ENCODE peak calls at places on chromosomes 5 and 9, in eight cellular contexts. One of them, this sample, is unnamed. For H3K36me3, the result is how much of the 10 kb centered on the place peaks cover.

GRCh38 chr5:176647870-176648466 is 684 bp downstream of the TSPAN17 start:
- DNase-seq in spleen: peak
- DNase-seq in mammary epithelial cell: peak
- DNase-seq in left ventricle myocardium inferior: peak
- DNase-seq in CD8-positive, alpha-beta memory T cell: peak
- DNase-seq in lower lobe of right lung: peak
- DNase-seq in esophagus squamous epithelium: no peak
- DNase-seq in fibroblast of lung: peak
- DNase-seq in this sample: peak

GRCh38 chr5:171808951-171809350 is 23.3 kb downstream of the SMIM23 start:
- DNase-seq in fibroblast of lung: peak
- DNase-seq in mammary epithelial cell: peak
- DNase-seq in spleen: peak
- DNase-seq in lower lobe of right lung: no peak
- DNase-seq in esophagus squamous epithelium: no peak
- DNase-seq in CD8-positive, alpha-beta memory T cell: no peak
- DNase-seq in left ventricle myocardium inferior: no peak
- DNase-seq in this sample: no peak

GRCh38 chr5:168092786-168093185 is 198.7 kb upstream of the WWC1 start:
- DNase-seq in left ventricle myocardium inferior: no peak
- DNase-seq in esophagus squamous epithelium: no peak
- DNase-seq in spleen: no peak
- DNase-seq in mammary epithelial cell: no peak
- DNase-seq in lower lobe of right lung: no peak
- DNase-seq in fibroblast of lung: no peak
- DNase-seq in CD8-positive, alpha-beta memory T cell: no peak
- DNase-seq in this sample: no peak

GRCh38 chr9:131617611-131618010 is 72.3 kb downstream of the PRRT1B start:
- DNase-seq in fibroblast of lung: no peak
- DNase-seq in CD8-positive, alpha-beta memory T cell: no peak
- DNase-seq in esophagus squamous epithelium: no peak
- DNase-seq in lower lobe of right lung: no peak
- DNase-seq in left ventricle myocardium inferior: no peak
- DNase-seq in spleen: no peak
- DNase-seq in mammary epithelial cell: no peak
- DNase-seq in this sample: no peak

GRCh38 chr9:137077010-137077747 is at the start of gene UAP1L1:
- DNase-seq in left ventricle myocardium inferior: peak
- DNase-seq in fibroblast of lung: peak
- DNase-seq in spleen: peak
- DNase-seq in CD8-positive, alpha-beta memory T cell: peak
- DNase-seq in mammary epithelial cell: no peak
- DNase-seq in esophagus squamous epithelium: no peak
- DNase-seq in lower lobe of right lung: peak
- DNase-seq in this sample: peak

GRCh38 chr5:149771216-149771973 is 41.3 kb downstream of the PPARGC1B start:
- DNase-seq in esophagus squamous epithelium: no peak
- DNase-seq in left ventricle myocardium inferior: peak
- DNase-seq in mammary epithelial cell: no peak
- DNase-seq in spleen: peak
- DNase-seq in lower lobe of right lung: no peak
- DNase-seq in fibroblast of lung: no peak
- DNase-seq in CD8-positive, alpha-beta memory T cell: no peak
- DNase-seq in this sample: no peak

GRCh38 chr9:134297082-134297415 is 29.2 kb upstream of the RXRA start:
- DNase-seq in spleen: peak
- DNase-seq in left ventricle myocardium inferior: peak
- DNase-seq in CD8-positive, alpha-beta memory T cell: no peak
- DNase-seq in lower lobe of right lung: no peak
- DNase-seq in fibroblast of lung: no peak
- DNase-seq in esophagus squamous epithelium: no peak
- DNase-seq in mammary epithelial cell: no peak
- DNase-seq in this sample: no peak

GRCh38 chr5:147051193-147051592 is 172.6 kb upstream of the PPP2R2B start:
- DNase-seq in lower lobe of right lung: no peak
- DNase-seq in mammary epithelial cell: peak
- DNase-seq in left ventricle myocardium inferior: no peak
- DNase-seq in spleen: no peak
- DNase-seq in CD8-positive, alpha-beta memory T cell: no peak
- DNase-seq in fibroblast of lung: peak
- DNase-seq in esophagus squamous epithelium: no peak
- DNase-seq in this sample: no peak

GRCh38 chr9:82031538-82032280 is 43.1 kb downstream of the SPATA31D1 start:
- DNase-seq in CD8-positive, alpha-beta memory T cell: no peak
- DNase-seq in esophagus squamous epithelium: no peak
- DNase-seq in fibroblast of lung: peak
- DNase-seq in mammary epithelial cell: peak
- DNase-seq in lower lobe of right lung: no peak
- DNase-seq in spleen: no peak
- DNase-seq in left ventricle myocardium inferior: peak
- DNase-seq in this sample: peak

GRCh38 chr5:137075163-137075970 is 423.8 kb downstream of the SPOCK1 start:
- DNase-seq in CD8-positive, alpha-beta memory T cell: no peak
- DNase-seq in spleen: no peak
- DNase-seq in lower lobe of right lung: peak
- DNase-seq in left ventricle myocardium inferior: peak
- DNase-seq in mammary epithelial cell: peak
- DNase-seq in fibroblast of lung: peak
- DNase-seq in esophagus squamous epithelium: no peak
- DNase-seq in this sample: peak

GRCh38 chr5:131986161-131986912 is 25.1 kb downstream of the ACSL6 start:
- DNase-seq in mammary epithelial cell: no peak
- DNase-seq in spleen: peak
- DNase-seq in fibroblast of lung: no peak
- DNase-seq in left ventricle myocardium inferior: no peak
- DNase-seq in esophagus squamous epithelium: no peak
- DNase-seq in lower lobe of right lung: peak
- DNase-seq in CD8-positive, alpha-beta memory T cell: no peak
- DNase-seq in this sample: no peak

GRCh38 chr9:76652894-76653293 is 111.3 kb upstream of the PCA3 start:
- DNase-seq in spleen: peak
- DNase-seq in esophagus squamous epithelium: no peak
- DNase-seq in fibroblast of lung: peak
- DNase-seq in mammary epithelial cell: no peak
- DNase-seq in lower lobe of right lung: no peak
- DNase-seq in left ventricle myocardium inferior: no peak
- DNase-seq in CD8-positive, alpha-beta memory T cell: no peak
- DNase-seq in this sample: no peak

GRCh38 chr9:129482521-129483466 is 138.1 kb downstream of the C9orf50 start:
- DNase-seq in left ventricle myocardium inferior: peak
- DNase-seq in esophagus squamous epithelium: no peak
- DNase-seq in mammary epithelial cell: peak
- DNase-seq in lower lobe of right lung: peak
- DNase-seq in spleen: peak
- DNase-seq in CD8-positive, alpha-beta memory T cell: no peak
- DNase-seq in fibroblast of lung: peak
- DNase-seq in this sample: peak

GRCh38 chr9:103319979-103320378 is 324.8 kb downstream of the CYLC2 start:
- DNase-seq in esophagus squamous epithelium: no peak
- DNase-seq in left ventricle myocardium inferior: no peak
- DNase-seq in mammary epithelial cell: no peak
- DNase-seq in fibroblast of lung: no peak
- DNase-seq in CD8-positive, alpha-beta memory T cell: no peak
- DNase-seq in lower lobe of right lung: no peak
- DNase-seq in spleen: no peak
- DNase-seq in this sample: no peak

GRCh38 chr5:74865293-74865798 is 841 bp downstream of the FAM169A start:
- DNase-seq in mammary epithelial cell: no peak
- DNase-seq in lower lobe of right lung: no peak
- DNase-seq in fibroblast of lung: no peak
- DNase-seq in left ventricle myocardium inferior: no peak
- DNase-seq in CD8-positive, alpha-beta memory T cell: no peak
- DNase-seq in esophagus squamous epithelium: no peak
- DNase-seq in spleen: no peak
- DNase-seq in this sample: no peak

GRCh38 chr5:42991477-42992034 is 48.6 kb downstream of the ANXA2R start:
- DNase-seq in left ventricle myocardium inferior: no peak
- DNase-seq in mammary epithelial cell: no peak
- DNase-seq in fibroblast of lung: peak
- DNase-seq in esophagus squamous epithelium: no peak
- DNase-seq in CD8-positive, alpha-beta memory T cell: no peak
- DNase-seq in lower lobe of right lung: no peak
- DNase-seq in spleen: peak
- DNase-seq in this sample: peak

GRCh38 chr5:154972476-154973080 is 31.7 kb downstream of the MRPL22 start:
- DNase-seq in esophagus squamous epithelium: no peak
- DNase-seq in left ventricle myocardium inferior: no peak
- DNase-seq in spleen: no peak
- DNase-seq in mammary epithelial cell: peak
- DNase-seq in fibroblast of lung: peak
- DNase-seq in lower lobe of right lung: no peak
- DNase-seq in CD8-positive, alpha-beta memory T cell: no peak
- DNase-seq in this sample: peak

GRCh38 chr5:106113922-106114321 is 1556.8 kb downstream of the EFNA5 start:
- DNase-seq in left ventricle myocardium inferior: no peak
- DNase-seq in lower lobe of right lung: no peak
- DNase-seq in esophagus squamous epithelium: no peak
- DNase-seq in CD8-positive, alpha-beta memory T cell: no peak
- DNase-seq in spleen: no peak
- DNase-seq in mammary epithelial cell: no peak
- DNase-seq in fibroblast of lung: no peak
- DNase-seq in this sample: no peak

GRCh38 chr5:141604318-141604717 is 14.5 kb downstream of the DIAPH1 start:
- DNase-seq in esophagus squamous epithelium: no peak
- DNase-seq in mammary epithelial cell: peak
- DNase-seq in left ventricle myocardium inferior: no peak
- DNase-seq in spleen: no peak
- DNase-seq in lower lobe of right lung: peak
- DNase-seq in fibroblast of lung: peak
- DNase-seq in CD8-positive, alpha-beta memory T cell: no peak
- DNase-seq in this sample: peak

GRCh38 chr5:151186052-151186451 is 28.5 kb upstream of the ANXA6 start:
- DNase-seq in spleen: no peak
- DNase-seq in mammary epithelial cell: no peak
- DNase-seq in fibroblast of lung: no peak
- DNase-seq in esophagus squamous epithelium: no peak
- DNase-seq in lower lobe of right lung: no peak
- DNase-seq in left ventricle myocardium inferior: no peak
- DNase-seq in CD8-positive, alpha-beta memory T cell: no peak
- DNase-seq in this sample: no peak
- H3K36me3 ChIP-seq in spleen: half or more
- H3K36me3 ChIP-seq in mammary epithelial cell: under half
- H3K36me3 ChIP-seq in fibroblast of lung: under half
- H3K36me3 ChIP-seq in esophagus squamous epithelium: under half
- H3K36me3 ChIP-seq in lower lobe of right lung: half or more
- H3K36me3 ChIP-seq in left ventricle myocardium inferior: half or more
- H3K36me3 ChIP-seq in CD8-positive, alpha-beta memory T cell: half or more
- H3K36me3 ChIP-seq in this sample: under half

DNA sequence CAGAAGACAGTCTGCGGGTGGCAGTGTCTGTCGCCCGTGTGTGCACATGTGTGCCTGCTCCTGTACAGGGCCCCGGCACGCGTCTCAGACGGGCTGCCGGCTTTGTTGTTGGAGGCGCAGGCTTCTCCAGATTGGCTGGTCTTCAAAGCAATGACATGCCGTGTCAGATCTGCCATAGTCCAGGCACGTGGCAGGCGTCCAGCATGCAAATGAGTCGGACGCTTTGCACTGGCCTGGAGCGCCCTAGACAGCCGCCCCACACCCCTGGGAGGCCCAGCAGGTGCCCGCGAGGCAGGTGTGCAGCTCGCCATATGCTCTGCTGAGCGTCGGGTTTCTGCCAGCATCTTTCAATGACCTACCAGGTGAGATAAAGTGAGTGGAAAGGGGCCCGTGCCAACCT is 71.5 kb downstream of the GADD45G start:
- DNase-seq in esophagus squamous epithelium: no peak
- DNase-seq in left ventricle myocardium inferior: peak
- DNase-seq in lower lobe of right lung: peak
- DNase-seq in spleen: no peak
- DNase-seq in mammary epithelial cell: no peak
- DNase-seq in fibroblast of lung: no peak
- DNase-seq in CD8-positive, alpha-beta memory T cell: no peak
- DNase-seq in this sample: peak
- H3K27ac ChIP-seq in esophagus squamous epithelium: no peak
- H3K27ac ChIP-seq in left ventricle myocardium inferior: peak
- H3K27ac ChIP-seq in lower lobe of right lung: peak
- H3K27ac ChIP-seq in spleen: no peak
- H3K27ac ChIP-seq in mammary epithelial cell: no peak
- H3K27ac ChIP-seq in fibroblast of lung: no peak
- H3K27ac ChIP-seq in CD8-positive, alpha-beta memory T cell: no peak
- H3K27ac ChIP-seq in this sample: peak

DNA sequence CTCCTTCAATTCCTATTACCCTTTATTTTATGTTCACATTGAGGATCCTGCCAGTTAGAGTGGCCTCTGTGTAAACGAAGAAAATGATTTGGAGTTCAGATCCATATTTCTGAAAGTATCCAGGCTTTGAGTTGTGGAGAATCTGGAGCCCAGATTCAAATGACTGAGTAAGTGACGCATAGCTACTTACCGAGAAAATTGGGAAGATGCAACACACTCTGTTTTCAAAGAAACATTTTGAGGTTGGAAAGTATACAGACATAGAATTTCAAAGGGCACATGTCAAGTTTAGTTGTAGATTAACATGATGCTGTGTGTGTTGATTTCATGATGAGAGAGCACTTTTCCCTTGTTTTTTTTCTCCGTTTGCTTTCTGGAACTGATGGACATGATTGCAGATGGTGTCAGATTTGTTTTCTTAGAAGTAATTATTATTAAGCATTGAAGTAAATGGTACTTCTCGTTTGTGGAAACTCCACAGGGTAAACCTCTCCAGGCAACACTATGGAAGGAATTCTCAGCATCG is 148.1 kb downstream of the KDM4C start:
- DNase-seq in spleen: no peak
- DNase-seq in mammary epithelial cell: no peak
- DNase-seq in left ventricle myocardium inferior: no peak
- DNase-seq in fibroblast of lung: no peak
- DNase-seq in lower lobe of right lung: no peak
- DNase-seq in CD8-positive, alpha-beta memory T cell: no peak
- DNase-seq in esophagus squamous epithelium: no peak
- DNase-seq in this sample: no peak
- H3K4me3 ChIP-seq in spleen: no peak
- H3K4me3 ChIP-seq in mammary epithelial cell: no peak
- H3K4me3 ChIP-seq in left ventricle myocardium inferior: no peak
- H3K4me3 ChIP-seq in fibroblast of lung: no peak
- H3K4me3 ChIP-seq in lower lobe of right lung: no peak
- H3K4me3 ChIP-seq in CD8-positive, alpha-beta memory T cell: no peak
- H3K4me3 ChIP-seq in esophagus squamous epithelium: no peak
- H3K4me3 ChIP-seq in this sample: no peak

DNA sequence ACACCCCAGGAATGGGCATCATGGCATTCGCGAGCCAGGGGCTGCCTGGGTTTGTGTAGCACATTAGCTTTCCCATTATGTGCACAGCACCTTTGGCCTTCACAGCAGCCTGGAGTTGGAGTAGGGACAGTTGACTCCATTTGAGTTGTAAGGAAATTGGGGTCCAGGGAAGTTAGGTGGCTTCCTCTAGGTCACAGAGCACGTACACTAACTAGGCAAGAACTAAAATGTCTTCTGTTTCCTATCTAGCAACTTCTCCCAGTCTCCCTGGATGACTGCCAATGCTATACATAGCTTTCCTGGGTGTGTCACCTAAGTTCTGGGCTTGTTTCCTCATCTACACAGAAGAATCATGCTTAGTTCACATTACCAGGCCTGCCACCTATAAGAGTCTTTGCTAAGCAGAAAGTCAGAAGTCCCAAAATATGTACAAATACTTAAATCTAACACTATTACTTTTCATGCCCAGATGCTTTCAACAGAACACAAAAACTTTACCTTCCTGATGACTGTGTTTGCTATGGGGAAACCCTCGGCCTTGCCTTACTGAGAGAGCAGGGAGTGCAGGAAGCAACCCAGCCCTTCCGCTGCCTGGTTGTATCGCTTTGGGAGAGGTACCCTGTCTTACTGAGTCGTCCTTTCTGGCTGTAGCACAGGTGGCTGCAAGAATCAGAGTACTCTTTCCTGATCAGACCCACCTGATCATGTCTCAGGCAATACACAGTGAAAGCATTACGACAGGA is 12.0 kb downstream of the MACROH2A1 start:
- DNase-seq in spleen: peak
- DNase-seq in mammary epithelial cell: peak
- DNase-seq in lower lobe of right lung: peak
- DNase-seq in left ventricle myocardium inferior: no peak
- DNase-seq in fibroblast of lung: peak
- DNase-seq in esophagus squamous epithelium: no peak
- DNase-seq in CD8-positive, alpha-beta memory T cell: no peak
- DNase-seq in this sample: no peak
- H3K36me3 ChIP-seq in spleen: under half
- H3K36me3 ChIP-seq in mammary epithelial cell: under half
- H3K36me3 ChIP-seq in lower lobe of right lung: half or more
- H3K36me3 ChIP-seq in left ventricle myocardium inferior: under half
- H3K36me3 ChIP-seq in fibroblast of lung: under half
- H3K36me3 ChIP-seq in esophagus squamous epithelium: under half
- H3K36me3 ChIP-seq in CD8-positive, alpha-beta memory T cell: under half
- H3K36me3 ChIP-seq in this sample: under half

This sample was measured in adrenal gland.